ENCODE peak calls at places on chromosomes 13 and 19, in six cellular contexts. Y is skeletal muscle cell; Z is stimulated activated CD8-positive, alpha-beta memory T cell treated with anti-CD3 and anti-CD28 coated beads, Interleukin-4, amount 100 ng/mL, for 1 hour; G is psoas muscle; L is astrocyte of the hippocampus; S is RPMI7951. F is an unnamed sample.

GRCh38 chr13:110006304-110006703 is 219.9 kb upstream of the IRS2 start:
- DNase-seq in Y (no peak), Z (no peak), G (peak), L (peak), S (peak), F (no peak)

GRCh38 chr19:2034729-2035589 is 16.1 kb downstream of the MKNK2 start:
- DNase-seq in Y (no peak), Z (no peak), G (peak), L (peak), S (no peak), F (no peak)

GRCh38 chr19:56699552-56699951 is 28.0 kb upstream of the ZNF835 start:
- DNase-seq in Y (no peak), Z (no peak), G (no peak), L (no peak), S (no peak), F (no peak)

GRCh38 chr19:37074111-37074510 is 4.1 kb upstream of the ZNF420 start:
- DNase-seq in Y (no peak), Z (no peak), G (no peak), L (no peak), S (no peak), F (no peak)

GRCh38 chr13:27775943-27776342 is 16.3 kb upstream of the GSX1 start:
- DNase-seq in Y (no peak), Z (no peak), G (no peak), L (no peak), S (peak), F (no peak)

GRCh38 chr13:113836917-113837553 is 26.8 kb downstream of the GAS6 start:
- DNase-seq in Y (peak), Z (no peak), G (peak), L (peak), S (peak), F (no peak)

GRCh38 chr19:46350758-46351159 is 3.9 kb downstream of the PPP5C start:
- DNase-seq in Y (no peak), Z (no peak), G (no peak), L (no peak), S (no peak), F (no peak)

GRCh38 chr19:29404015-29404414 is 121.8 kb upstream of the VSTM2B start:
- DNase-seq in Y (no peak), Z (no peak), G (no peak), L (no peak), S (no peak), F (no peak)

GRCh38 chr19:44689290-44690130 is 9.4 kb upstream of the CEACAM16 start:
- DNase-seq in Y (no peak), Z (peak), G (peak), L (peak), S (peak), F (no peak)

GRCh38 chr19:1251503-1252220 is 3.3 kb downstream of the MIDN start:
- DNase-seq in Y (no peak), Z (no peak), G (peak), L (no peak), S (no peak), F (no peak)

GRCh38 chr13:39282400-39282972 is 244.2 kb downstream of the NHLRC3 start:
- DNase-seq in Y (no peak), Z (no peak), G (no peak), L (no peak), S (no peak), F (no peak)

GRCh38 chr19:5293607-5294089 is 47.0 kb downstream of the PTPRS start:
- DNase-seq in Y (no peak), Z (no peak), G (peak), L (peak), S (no peak), F (no peak)

GRCh38 chr13:99320693-99321481 is 13.7 kb upstream of the GPR183 start:
- DNase-seq in Y (peak), Z (no peak), G (no peak), L (peak), S (peak), F (peak)

GRCh38 chr19:9431475-9431874 is 3.9 kb downstream of the ZNF266 start:
- DNase-seq in Y (no peak), Z (peak), G (no peak), L (peak), S (peak), F (no peak)

GRCh38 chr19:3346677-3347353 is 19.6 kb upstream of the NFIC start:
- DNase-seq in Y (no peak), Z (no peak), G (peak), L (peak), S (peak), F (no peak)

GRCh38 chr13:89568746-89569145 is 1778.7 kb upstream of the MIR17HG start:
- DNase-seq in Y (no peak), Z (no peak), G (no peak), L (no peak), S (no peak), F (no peak)

GRCh38 chr13:46962286-46962941 is 65.6 kb upstream of the HTR2A start:
- DNase-seq in Y (no peak), Z (no peak), G (no peak), L (peak), S (peak), F (peak)

GRCh38 chr19:3276341-3276799 is 51.9 kb downstream of the CELF5 start:
- DNase-seq in Y (no peak), Z (no peak), G (no peak), L (no peak), S (no peak), F (no peak)

F was measured in SW 1271.